ENCODE peak calls at places on chromosomes 11 and 22, in seven cellular contexts. P is naive thymus-derived CD4-positive, alpha-beta T cell; W is esophagus squamous epithelium; E is sigmoid colon; Y is left ventricle myocardium inferior; J is HepG2; X is stomach. A is an unnamed sample. For H3K4me1 and H3K9me3, the result is how much of the 10 kb centered on the place peaks cover.

GRCh38 chr22:47171441-47172221 is 409.2 kb downstream of the TBC1D22A start:
- DNase-seq in P (no peak), W (no peak), E (peak), Y (no peak), J (no peak), X (no peak), A (no peak)

GRCh38 chr11:83047515-83048225 is 24.0 kb downstream of the RAB30 start:
- DNase-seq in P (no peak), W (no peak), E (no peak), Y (no peak), J (no peak), X (no peak), A (no peak)

GRCh38 chr11:62542111-62542745 is 4.4 kb downstream of the AHNAK start:
- DNase-seq in P (no peak), W (no peak), E (no peak), Y (no peak), J (no peak), X (peak), A (no peak)

GRCh38 chr22:21754523-21755128 is 19.0 kb upstream of the YPEL1 start:
- DNase-seq in P (no peak), W (no peak), E (peak), Y (peak), J (no peak), X (peak), A (peak)

GRCh38 chr11:62646825-62647608 is 604 bp upstream of the GANAB start:
- DNase-seq in P (no peak), W (no peak), E (peak), Y (no peak), J (no peak), X (no peak), A (no peak)

GRCh38 chr11:21894492-21894891 is 298.4 kb upstream of the ANO5 start:
- DNase-seq in P (no peak), W (no peak), E (no peak), Y (no peak), J (no peak), X (no peak), A (no peak)

GRCh38 chr22:47236718-47237117 is 474.3 kb downstream of the TBC1D22A start:
- DNase-seq in P (no peak), W (no peak), E (no peak), Y (no peak), J (no peak), X (no peak), A (no peak)

GRCh38 chr11:19428206-19429001 is 187.7 kb upstream of the E2F8 start:
- DNase-seq in P (no peak), W (no peak), E (no peak), Y (no peak), J (no peak), X (no peak), A (no peak)

GRCh38 chr11:125441648-125442410 is 54.2 kb downstream of the FEZ1 start:
- DNase-seq in P (no peak), W (no peak), E (peak), Y (no peak), J (no peak), X (no peak), A (no peak)

GRCh38 chr11:67434395-67434881 is 3.0 kb downstream of the PTPRCAP start:
- DNase-seq in P (no peak), W (no peak), E (no peak), Y (no peak), J (no peak), X (no peak), A (no peak)

GRCh38 chr11:44866301-44866700 is 84.4 kb downstream of the TP53I11 start:
- DNase-seq in P (no peak), W (no peak), E (no peak), Y (no peak), J (no peak), X (no peak), A (no peak)

GRCh38 chr11:104094576-104094975 is 58.1 kb downstream of the DDI1 start:
- DNase-seq in P (no peak), W (no peak), E (no peak), Y (no peak), J (no peak), X (no peak), A (no peak)

GRCh38 chr11:77752518-77752917 is 68.0 kb downstream of the RSF1 start:
- DNase-seq in P (no peak), W (no peak), E (no peak), Y (peak), J (no peak), X (no peak), A (no peak)

GRCh38 chr11:65066805-65067291 is 8.5 kb upstream of the NAALADL1 start:
- DNase-seq in P (no peak), W (no peak), E (no peak), Y (no peak), J (no peak), X (no peak), A (peak)

GRCh38 chr11:13324141-13324540 is 46.6 kb downstream of the BMAL1 start:
- DNase-seq in P (no peak), W (no peak), E (no peak), Y (no peak), J (no peak), X (no peak), A (no peak)

GRCh38 chr11:33722579-33723234 is 13.5 kb downstream of the CD59 start:
- DNase-seq in P (no peak), W (no peak), E (no peak), Y (no peak), J (no peak), X (no peak), A (no peak)

GRCh38 chr22:17098379-17098819 is 13.6 kb downstream of the IL17RA start:
- DNase-seq in P (peak), W (no peak), E (peak), Y (no peak), J (no peak), X (no peak), A (peak)

GRCh38 chr11:113850188-113850587 is 25.2 kb downstream of the USP28 start:
- DNase-seq in P (no peak), W (no peak), E (no peak), Y (no peak), J (no peak), X (no peak), A (no peak)

GRCh38 chr11:112302226-112302868 is 41.7 kb upstream of the PLET1 start:
- DNase-seq in P (no peak), W (no peak), E (no peak), Y (no peak), J (no peak), X (no peak), A (no peak)

GRCh38 chr22:26700462-26700861 is 43.1 kb downstream of the MIAT start:
- DNase-seq in P (no peak), W (no peak), E (no peak), Y (no peak), J (no peak), X (no peak), A (no peak)

GRCh38 chr11:88377661-88378060 is 40.1 kb upstream of the CTSC start:
- DNase-seq in P (no peak), W (no peak), E (no peak), Y (no peak), J (no peak), X (no peak), A (no peak)

GRCh38 chr22:36493690-36494110 is 12.3 kb upstream of the TXN2 start:
- DNase-seq in P (no peak), W (no peak), E (no peak), Y (peak), J (no peak), X (no peak), A (peak)

GRCh38 chr11:65645710-65646109 is 7.8 kb downstream of the SIPA1 start:
- DNase-seq in P (no peak), W (no peak), E (no peak), Y (no peak), J (no peak), X (no peak), A (no peak)

GRCh38 chr11:117907276-117908110 is 21.7 kb downstream of the TMPRSS13 start:
- DNase-seq in P (no peak), W (peak), E (peak), Y (peak), J (peak), X (peak), A (peak)

GRCh38 chr11:29271616-29272015 is 745.2 kb downstream of the KCNA4 start:
- DNase-seq in P (no peak), W (no peak), E (no peak), Y (no peak), J (no peak), X (no peak), A (no peak)

GRCh38 chr11:10900686-10901415 is 43.0 kb upstream of the ZBED5 start:
- DNase-seq in P (no peak), W (no peak), E (no peak), Y (no peak), J (no peak), X (no peak), A (no peak)

GRCh38 chr22:25139062-25139461 is 60.6 kb upstream of the CRYBB3 start:
- DNase-seq in P (no peak), W (no peak), E (peak), Y (peak), J (no peak), X (peak), A (no peak)

GRCh38 chr22:38865201-38866023 is 6.6 kb downstream of the CBX6 start:
- DNase-seq in P (no peak), W (no peak), E (peak), Y (no peak), J (no peak), X (no peak), A (no peak)

GRCh38 chr22:18083406-18083805 is 5.6 kb downstream of the PEX26 start:
- DNase-seq in P (no peak), W (no peak), E (no peak), Y (no peak), J (no peak), X (no peak), A (no peak)

GRCh38 chr11:2269601-2270321 is 627 bp downstream of the ASCL2 start:
- DNase-seq in P (peak), W (no peak), E (no peak), Y (no peak), J (no peak), X (peak), A (no peak)

GRCh38 chr11:69912161-69912910 is 93.1 kb upstream of the FGF3 start:
- DNase-seq in P (no peak), W (no peak), E (peak), Y (peak), J (no peak), X (no peak), A (no peak)

DNA sequence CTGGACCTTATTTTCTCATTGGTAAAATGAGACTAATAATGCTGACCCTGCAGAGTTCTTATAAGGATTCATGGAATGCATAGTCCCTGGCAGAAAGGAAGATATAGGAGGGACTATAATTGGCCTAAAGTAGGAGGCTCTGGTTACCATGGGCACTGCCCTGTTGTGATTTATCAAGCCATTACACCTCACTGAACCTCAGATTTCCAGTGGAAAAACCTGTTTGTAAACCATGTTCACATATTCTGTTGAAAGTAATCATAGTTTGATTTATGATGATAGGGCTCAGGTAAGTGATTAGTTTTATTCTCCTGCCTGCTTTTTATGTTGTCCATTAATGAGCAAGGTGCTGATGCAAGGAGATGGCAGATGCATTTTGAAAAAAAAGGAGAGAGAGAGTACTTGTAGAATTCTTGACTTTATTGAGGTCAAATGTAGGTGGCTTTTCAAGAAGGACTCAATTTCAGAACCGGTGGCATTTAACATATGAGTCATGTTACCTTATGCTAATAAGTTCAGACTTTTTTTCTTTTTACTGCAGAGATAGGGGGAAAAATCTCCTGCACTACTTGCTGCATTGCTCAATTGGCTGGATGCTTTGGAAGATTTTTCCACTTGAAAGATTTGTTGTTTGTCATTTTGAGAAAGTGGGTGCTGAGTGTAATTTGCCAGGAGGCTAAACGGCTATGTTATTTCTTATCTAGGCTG is 14.6 kb downstream of the NF2 start:
- DNase-seq in P (no peak), W (no peak), E (no peak), Y (no peak), J (no peak), X (no peak), A (no peak)
- H3K4me1 ChIP-seq in P (under half), W (under half), E (under half), Y (under half), J (under half), X (under half), A (under half)

GRCh38 chr22:48975886-48976285 is 851.8 kb downstream of the BRD1 start:
- DNase-seq in P (no peak), W (no peak), E (no peak), Y (no peak), J (no peak), X (no peak), A (no peak)

GRCh38 chr22:48975252-48975780 is 852.4 kb downstream of the BRD1 start:
- DNase-seq in P (no peak), W (no peak), E (no peak), Y (no peak), J (no peak), X (no peak), A (no peak)

GRCh38 chr22:48973694-48974041 is 854.0 kb downstream of the BRD1 start:
- DNase-seq in P (no peak), W (no peak), E (no peak), Y (no peak), J (no peak), X (no peak), A (no peak)

GRCh38 chr22:48974443-48975251 is 853.0 kb downstream of the BRD1 start:
- DNase-seq in P (no peak), W (no peak), E (no peak), Y (no peak), J (no peak), X (no peak), A (no peak)

DNA sequence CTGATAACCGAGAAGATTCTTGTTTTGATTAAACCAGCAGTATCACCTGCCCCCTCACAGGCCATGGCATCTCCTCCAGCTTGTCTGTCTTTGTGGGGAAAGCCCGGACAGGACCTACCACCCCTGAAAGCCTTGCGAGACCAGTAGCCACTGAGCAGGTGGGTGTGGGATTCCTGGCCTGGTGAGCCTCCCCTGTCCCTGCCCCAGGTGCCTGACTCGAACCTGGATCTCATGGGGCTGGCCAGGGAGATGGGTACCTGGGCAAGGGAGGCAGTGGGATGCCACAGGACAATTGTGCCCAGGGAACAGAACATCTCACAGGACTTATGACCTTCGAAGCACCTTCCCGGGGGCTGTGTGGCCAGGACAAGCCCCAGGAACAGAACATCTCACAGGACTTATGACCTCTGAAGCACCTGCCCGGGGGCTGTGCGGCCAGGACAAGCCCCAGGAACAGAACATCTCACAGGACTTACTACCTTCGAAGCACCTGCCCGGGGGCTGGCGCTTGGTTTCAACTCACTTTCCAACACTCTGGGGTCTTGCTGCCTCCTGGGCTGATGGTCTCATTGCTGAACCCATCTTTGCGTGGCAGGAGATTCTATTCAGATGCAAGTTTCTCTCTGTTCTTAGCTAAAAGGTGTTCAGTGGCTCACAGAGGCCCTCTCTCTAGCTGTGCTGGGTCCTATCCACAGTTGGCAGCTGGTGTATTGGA is 854.5 kb downstream of the BRD1 start:
- DNase-seq in P (no peak), W (no peak), E (no peak), Y (no peak), J (no peak), X (no peak), A (no peak)
- H3K9me3 ChIP-seq in P (under half), W (under half), E (under half), Y (under half), J (under half), X (under half), A (under half)

GRCh38 chr11:131913267-131913666 is 542.9 kb downstream of the NTM start:
- DNase-seq in P (no peak), W (no peak), E (no peak), Y (no peak), J (no peak), X (no peak), A (no peak)
- H3K4me1 ChIP-seq in P (under half), W (under half), E (under half), Y (under half), J (under half), X (under half), A (under half)

GRCh38 chr11:59119826-59120225 is 12.8 kb downstream of the FAM111B start:
- DNase-seq in P (no peak), W (no peak), E (no peak), Y (no peak), J (no peak), X (no peak), A (no peak)
- H3K9me3 ChIP-seq in P (under half), W (under half), E (under half), Y (under half), J (under half), X (under half), A (under half)

GRCh38 chr22:40510965-40511364 is 125.6 kb downstream of the MRTFA start:
- DNase-seq in P (no peak), W (no peak), E (no peak), Y (no peak), J (no peak), X (no peak), A (no peak)
- H3K4me1 ChIP-seq in P (under half), W (under half), E (under half), Y (half or more), J (under half), X (under half), A (half or more)

DNA sequence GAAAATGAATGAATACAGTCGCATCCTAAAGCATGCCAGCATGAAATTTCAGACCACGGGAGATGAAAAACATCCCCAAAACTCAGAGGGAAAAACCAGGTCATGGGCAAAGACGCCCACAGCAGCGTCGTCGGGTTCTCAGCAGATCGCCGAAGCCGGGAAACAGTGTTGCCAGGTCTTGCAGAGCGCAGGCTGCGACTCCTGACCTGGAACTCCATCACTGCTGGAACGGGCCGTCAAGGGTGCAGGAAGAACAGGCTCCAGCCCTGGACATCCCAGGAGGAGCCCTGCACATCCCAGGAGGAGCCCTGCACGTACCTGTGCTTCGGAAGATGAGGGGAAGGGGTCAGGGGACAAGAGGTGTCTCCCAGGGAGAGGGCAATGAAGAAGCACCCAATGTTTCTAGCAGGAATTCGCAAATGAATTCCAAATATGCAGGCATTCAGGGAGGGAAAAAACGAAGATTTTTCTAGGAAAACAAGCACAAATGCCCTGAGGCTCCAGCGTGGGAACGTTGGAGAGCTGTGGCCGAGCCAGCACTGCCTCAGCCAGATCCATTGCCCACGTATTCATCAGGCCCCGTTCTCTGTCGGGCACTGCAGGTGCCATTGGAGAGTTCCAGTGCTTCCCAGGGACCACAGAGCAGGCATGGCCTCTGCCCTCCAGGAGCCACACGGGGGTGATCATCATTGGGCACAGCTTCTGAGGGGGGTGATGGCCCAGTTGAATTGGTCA is 1110.4 kb downstream of the BRD1 start:
- DNase-seq in P (no peak), W (no peak), E (peak), Y (peak), J (no peak), X (no peak), A (no peak)
- H3K9me3 ChIP-seq in P (under half), W (under half), E (under half), Y (under half), J (under half), X (under half), A (under half)

GRCh38 chr22:42683599-42684283 is 34.5 kb upstream of the CYB5R3 start:
- DNase-seq in P (no peak), W (no peak), E (peak), Y (peak), J (no peak), X (no peak), A (no peak)

GRCh38 chr22:42684462-42685195 is 35.4 kb upstream of the CYB5R3 start:
- DNase-seq in P (no peak), W (no peak), E (peak), Y (no peak), J (no peak), X (no peak), A (no peak)

GRCh38 chr22:42686756-42687491 is 33.7 kb downstream of the A4GALT start:
- DNase-seq in P (no peak), W (no peak), E (no peak), Y (no peak), J (no peak), X (no peak), A (no peak)

GRCh38 chr22:42688241-42688913 is 32.3 kb downstream of the A4GALT start:
- DNase-seq in P (no peak), W (no peak), E (peak), Y (peak), J (peak), X (peak), A (no peak)

DNA sequence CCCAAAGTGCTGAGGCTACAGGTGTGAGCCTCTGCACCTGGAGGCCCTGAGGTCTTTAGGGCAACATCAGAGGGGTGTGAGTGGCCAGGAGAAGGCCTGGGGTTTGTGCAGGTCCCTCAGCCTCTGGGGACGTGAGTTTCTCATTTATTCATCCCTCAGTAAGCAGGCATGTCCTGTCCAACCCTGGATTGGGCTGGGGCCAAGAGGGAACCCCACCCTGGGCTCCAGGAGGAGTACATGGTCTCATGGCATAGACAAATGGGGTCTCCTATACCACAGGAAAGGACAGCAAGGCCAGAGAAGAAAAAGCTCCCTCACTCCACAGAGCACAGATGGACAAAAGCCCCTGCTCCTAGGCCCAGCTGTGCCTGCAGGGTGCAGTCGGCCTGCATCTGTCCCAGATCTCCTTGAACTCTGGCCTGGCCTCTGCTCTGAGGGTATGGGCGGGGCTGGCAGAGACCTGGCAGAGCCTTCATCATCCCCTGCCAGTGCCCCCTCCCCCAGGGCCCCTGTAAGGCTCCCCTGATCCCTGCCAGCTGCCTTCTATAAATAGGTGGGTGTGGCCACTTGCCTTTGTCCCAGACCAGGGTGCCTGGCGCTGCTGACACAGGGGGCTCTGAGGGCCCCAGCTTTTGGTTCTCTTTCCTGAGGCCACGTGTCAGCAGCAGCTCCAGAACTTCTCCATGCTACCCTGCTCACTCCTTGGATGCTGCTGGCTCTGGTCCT is 34.6 kb downstream of the A4GALT start:
- DNase-seq in P (no peak), W (no peak), E (peak), Y (peak), J (no peak), X (peak), A (no peak)
- H3K4me1 ChIP-seq in P (under half), W (half or more), E (under half), Y (half or more), J (half or more), X (half or more), A (under half)

A was measured in OCI-LY7.